ENCODE peak calls at places on chromosomes 16 and 17, in ten cellular contexts. T, Z, V, G, D, X, F, Y, M and J are unnamed samples.

GRCh38 chr16:29736112-29736511 is 9.7 kb downstream of the C16orf54 start:
- DNase-seq in Z (no peak), D (no peak), X (no peak), Y (no peak), T (no peak), M (no peak), V (no peak), G (no peak), F (no peak), J (no peak)

GRCh38 chr16:66003196-66003595 is 363.3 kb upstream of the CDH5 start:
- DNase-seq in G (no peak), Y (no peak), M (peak), T (no peak), X (no peak), V (no peak), Z (no peak), D (no peak), F (no peak), J (no peak)

GRCh38 chr16:88736088-88736487 is 29.8 kb downstream of the CTU2 start:
- DNase-seq in V (no peak), X (no peak), Y (no peak), T (no peak), M (no peak), Z (no peak), G (no peak), F (no peak), D (no peak), J (no peak)

GRCh38 chr17:74212913-74213791 is at the start of gene TTYH2:
- DNase-seq in V (peak), X (peak), M (peak), Z (peak), D (peak), F (peak), G (peak), Y (peak), T (peak), J (peak)

GRCh38 chr16:6600167-6600566 is 732.5 kb upstream of the RBFOX1 start:
- DNase-seq in Z (no peak), F (no peak), G (no peak), Y (peak), T (no peak), X (no peak), D (no peak), V (no peak), M (no peak), J (no peak)

GRCh38 chr17:77914440-77915254 is 43.9 kb upstream of the TNRC6C start:
- DNase-seq in T (no peak), D (no peak), M (no peak), Z (no peak), X (no peak), V (no peak), F (no peak), G (no peak), Y (no peak), J (no peak)

GRCh38 chr16:16933861-16934260 is 536.9 kb downstream of the XYLT1 start:
- DNase-seq in Y (no peak), X (no peak), G (no peak), M (no peak), T (no peak), F (no peak), D (no peak), Z (no peak), V (no peak), J (no peak)

GRCh38 chr17:10025976-10026785 is 121.1 kb upstream of the RCVRN start:
- DNase-seq in D (no peak), F (no peak), Y (no peak), X (no peak), Z (no peak), T (no peak), V (no peak), M (no peak), G (no peak), J (no peak)

GRCh38 chr16:81692571-81692970 is 86.5 kb upstream of the PLCG2 start:
- DNase-seq in G (no peak), Y (no peak), F (no peak), X (no peak), M (no peak), Z (no peak), T (no peak), V (no peak), D (no peak), J (no peak)

GRCh38 chr16:66895999-66896398 is 15.7 kb downstream of the PDP2 start:
- DNase-seq in T (no peak), X (no peak), Y (no peak), V (no peak), Z (no peak), D (no peak), F (no peak), M (no peak), G (no peak), J (no peak)

GRCh38 chr17:29760279-29760721 is 137.6 kb upstream of the CORO6 start:
- DNase-seq in F (peak), Z (no peak), T (no peak), X (peak), G (peak), M (peak), Y (no peak), V (no peak), D (peak), J (peak)